ENCODE peak calls at places on chromosomes 7 and 10, in eight cellular contexts. One of them, this sample, is unnamed.
A peak's percentile ranks its signal among the peaks of the same experiment; 100 is the strongest.

GRCh38 chr7:32536585-32536984 is 41.3 kb downstream of the AVL9 start:
- DNase-seq in A549: peak; percentile 43
- DNase-seq in CD8-positive, alpha-beta memory T cell: no peak
- DNase-seq in OCI-LY7: no peak
- DNase-seq in cardiac muscle cell: peak; percentile 64
- DNase-seq in Karpas-422: no peak
- DNase-seq in heart right ventricle: no peak
- DNase-seq in body of pancreas: no peak
- DNase-seq in this sample: no peak

GRCh38 chr7:41994746-41995110 is 242.3 kb downstream of the GLI3 start:
- DNase-seq in body of pancreas: no peak
- DNase-seq in OCI-LY7: no peak
- DNase-seq in CD8-positive, alpha-beta memory T cell: no peak
- DNase-seq in A549: no peak
- DNase-seq in Karpas-422: no peak
- DNase-seq in cardiac muscle cell: no peak
- DNase-seq in heart right ventricle: no peak
- DNase-seq in this sample: no peak

GRCh38 chr10:89269822-89270483 is 18.4 kb upstream of the LIPA start:
- DNase-seq in Karpas-422: no peak
- DNase-seq in A549: no peak
- DNase-seq in CD8-positive, alpha-beta memory T cell: no peak
- DNase-seq in cardiac muscle cell: peak; percentile 34
- DNase-seq in OCI-LY7: no peak
- DNase-seq in heart right ventricle: no peak
- DNase-seq in body of pancreas: no peak
- DNase-seq in this sample: no peak

GRCh38 chr10:27687326-27687725 is 58.3 kb downstream of the MKX start:
- DNase-seq in CD8-positive, alpha-beta memory T cell: no peak
- DNase-seq in OCI-LY7: no peak
- DNase-seq in body of pancreas: no peak
- DNase-seq in A549: no peak
- DNase-seq in cardiac muscle cell: no peak
- DNase-seq in heart right ventricle: no peak
- DNase-seq in Karpas-422: no peak
- DNase-seq in this sample: no peak

GRCh38 chr7:131108212-131108980 is 219.3 kb upstream of the MKLN1 start:
- DNase-seq in A549: peak; percentile 39
- DNase-seq in OCI-LY7: peak; percentile 35
- DNase-seq in CD8-positive, alpha-beta memory T cell: peak; percentile 86
- DNase-seq in body of pancreas: no peak
- DNase-seq in cardiac muscle cell: peak; percentile 53
- DNase-seq in heart right ventricle: no peak
- DNase-seq in Karpas-422: peak; percentile 73
- DNase-seq in this sample: no peak

GRCh38 chr7:127840552-127840951 is 188.6 kb downstream of the SND1 start:
- DNase-seq in OCI-LY7: no peak
- DNase-seq in cardiac muscle cell: no peak
- DNase-seq in body of pancreas: no peak
- DNase-seq in Karpas-422: no peak
- DNase-seq in CD8-positive, alpha-beta memory T cell: no peak
- DNase-seq in A549: no peak
- DNase-seq in heart right ventricle: no peak
- DNase-seq in this sample: no peak

GRCh38 chr10:45646384-45647050 is 26.1 kb downstream of the ZFAND4 start:
- DNase-seq in heart right ventricle: no peak
- DNase-seq in A549: no peak
- DNase-seq in CD8-positive, alpha-beta memory T cell: no peak
- DNase-seq in Karpas-422: no peak
- DNase-seq in body of pancreas: no peak
- DNase-seq in cardiac muscle cell: no peak
- DNase-seq in OCI-LY7: no peak
- DNase-seq in this sample: no peak

GRCh38 chr10:131636116-131636515 is 264.7 kb upstream of the PPP2R2D start:
- DNase-seq in cardiac muscle cell: no peak
- DNase-seq in OCI-LY7: no peak
- DNase-seq in CD8-positive, alpha-beta memory T cell: no peak
- DNase-seq in A549: no peak
- DNase-seq in heart right ventricle: no peak
- DNase-seq in body of pancreas: no peak
- DNase-seq in Karpas-422: no peak
- DNase-seq in this sample: no peak

GRCh38 chr7:55133630-55134392 is 115.0 kb downstream of the EGFR start:
- DNase-seq in OCI-LY7: no peak
- DNase-seq in heart right ventricle: peak; percentile 81
- DNase-seq in cardiac muscle cell: peak; percentile 97
- DNase-seq in CD8-positive, alpha-beta memory T cell: no peak
- DNase-seq in A549: peak; percentile 86
- DNase-seq in Karpas-422: no peak
- DNase-seq in body of pancreas: no peak
- DNase-seq in this sample: no peak

DNA sequence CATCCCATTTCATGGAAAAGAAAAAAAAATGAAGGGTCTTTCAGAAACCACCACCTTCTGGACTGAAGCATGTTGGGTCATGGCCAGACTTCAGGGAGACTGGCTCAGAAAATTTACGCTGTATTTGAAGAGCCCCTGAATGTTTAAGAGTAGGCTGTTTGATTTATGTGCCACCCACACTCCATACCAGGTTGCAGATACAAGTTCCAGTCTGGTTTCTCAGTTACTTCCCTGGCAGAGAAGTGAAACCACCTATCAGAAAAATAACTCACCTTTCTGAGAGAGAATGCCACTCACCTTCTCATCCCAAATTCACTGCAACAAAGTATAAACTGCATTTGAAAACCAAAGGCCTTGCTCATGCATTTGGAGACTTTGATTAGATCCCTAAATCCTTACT is 13.1 kb upstream of the ADD3 start:
- DNase-seq in body of pancreas: no peak
- DNase-seq in heart right ventricle: no peak
- DNase-seq in A549: no peak
- DNase-seq in cardiac muscle cell: no peak
- DNase-seq in OCI-LY7: no peak
- DNase-seq in Karpas-422: no peak
- DNase-seq in CD8-positive, alpha-beta memory T cell: no peak
- DNase-seq in this sample: no peak
- H3K27ac ChIP-seq in body of pancreas: peak overlapping the region; percentile 53
- H3K27ac ChIP-seq in heart right ventricle: no peak overlapping the region
- H3K27ac ChIP-seq in A549: no peak overlapping the region
- H3K27ac ChIP-seq in cardiac muscle cell: no peak overlapping the region
- H3K27ac ChIP-seq in OCI-LY7: no peak overlapping the region
- H3K27ac ChIP-seq in Karpas-422: no peak overlapping the region
- H3K27ac ChIP-seq in CD8-positive, alpha-beta memory T cell: no peak overlapping the region
- H3K27ac ChIP-seq in this sample: no peak overlapping the region

GRCh38 chr10:2964632-2965296 is 102.6 kb upstream of the PFKP start:
- DNase-seq in body of pancreas: no peak
- DNase-seq in Karpas-422: peak; percentile 72
- DNase-seq in heart right ventricle: no peak
- DNase-seq in A549: no peak
- DNase-seq in OCI-LY7: no peak
- DNase-seq in CD8-positive, alpha-beta memory T cell: no peak
- DNase-seq in cardiac muscle cell: no peak
- DNase-seq in this sample: no peak
- H3K27ac ChIP-seq in body of pancreas: no peak overlapping the region
- H3K27ac ChIP-seq in Karpas-422: no peak overlapping the region
- H3K27ac ChIP-seq in heart right ventricle: no peak overlapping the region
- H3K27ac ChIP-seq in A549: no peak overlapping the region
- H3K27ac ChIP-seq in OCI-LY7: no peak overlapping the region
- H3K27ac ChIP-seq in CD8-positive, alpha-beta memory T cell: no peak overlapping the region
- H3K27ac ChIP-seq in cardiac muscle cell: no peak overlapping the region
- H3K27ac ChIP-seq in this sample: no peak overlapping the region

GRCh38 chr10:56091872-56092271 is 269.2 kb downstream of the ZWINT start:
- DNase-seq in OCI-LY7: no peak
- DNase-seq in body of pancreas: no peak
- DNase-seq in CD8-positive, alpha-beta memory T cell: no peak
- DNase-seq in cardiac muscle cell: no peak
- DNase-seq in Karpas-422: no peak
- DNase-seq in A549: no peak
- DNase-seq in heart right ventricle: no peak
- DNase-seq in this sample: no peak

GRCh38 chr10:56090914-56091540 is 270.0 kb downstream of the ZWINT start:
- DNase-seq in A549: no peak
- DNase-seq in heart right ventricle: no peak
- DNase-seq in Karpas-422: no peak
- DNase-seq in CD8-positive, alpha-beta memory T cell: no peak
- DNase-seq in OCI-LY7: no peak
- DNase-seq in cardiac muscle cell: no peak
- DNase-seq in body of pancreas: no peak
- DNase-seq in this sample: no peak

GRCh38 chr10:56095506-56096225 is 265.4 kb downstream of the ZWINT start:
- DNase-seq in Karpas-422: no peak
- DNase-seq in A549: no peak
- DNase-seq in CD8-positive, alpha-beta memory T cell: no peak
- DNase-seq in cardiac muscle cell: no peak
- DNase-seq in OCI-LY7: no peak
- DNase-seq in heart right ventricle: no peak
- DNase-seq in body of pancreas: no peak
- DNase-seq in this sample: no peak

DNA sequence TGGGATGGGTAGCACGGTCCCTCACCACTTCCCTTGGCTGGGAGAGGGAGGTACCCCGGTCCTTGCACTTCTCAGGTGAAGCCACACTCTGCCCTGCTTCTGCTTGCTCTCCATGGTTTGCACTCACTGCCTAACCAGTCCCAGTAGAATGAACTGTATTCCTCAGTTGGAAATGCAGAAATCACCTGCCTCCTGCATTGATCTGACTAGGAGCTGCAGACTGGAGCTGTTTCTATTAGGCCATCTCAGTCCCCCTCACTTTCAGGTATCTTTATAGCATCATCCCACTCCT is 264.9 kb downstream of the ZWINT start:
- DNase-seq in cardiac muscle cell: no peak
- DNase-seq in body of pancreas: no peak
- DNase-seq in A549: no peak
- DNase-seq in OCI-LY7: no peak
- DNase-seq in heart right ventricle: no peak
- DNase-seq in CD8-positive, alpha-beta memory T cell: no peak
- DNase-seq in Karpas-422: no peak
- DNase-seq in this sample: no peak
- H3K27ac ChIP-seq in cardiac muscle cell: no peak overlapping the region
- H3K27ac ChIP-seq in body of pancreas: no peak overlapping the region
- H3K27ac ChIP-seq in A549: no peak overlapping the region
- H3K27ac ChIP-seq in OCI-LY7: no peak overlapping the region
- H3K27ac ChIP-seq in heart right ventricle: no peak overlapping the region
- H3K27ac ChIP-seq in CD8-positive, alpha-beta memory T cell: no peak overlapping the region
- H3K27ac ChIP-seq in Karpas-422: no peak overlapping the region
- H3K27ac ChIP-seq in this sample: no peak overlapping the region

DNA sequence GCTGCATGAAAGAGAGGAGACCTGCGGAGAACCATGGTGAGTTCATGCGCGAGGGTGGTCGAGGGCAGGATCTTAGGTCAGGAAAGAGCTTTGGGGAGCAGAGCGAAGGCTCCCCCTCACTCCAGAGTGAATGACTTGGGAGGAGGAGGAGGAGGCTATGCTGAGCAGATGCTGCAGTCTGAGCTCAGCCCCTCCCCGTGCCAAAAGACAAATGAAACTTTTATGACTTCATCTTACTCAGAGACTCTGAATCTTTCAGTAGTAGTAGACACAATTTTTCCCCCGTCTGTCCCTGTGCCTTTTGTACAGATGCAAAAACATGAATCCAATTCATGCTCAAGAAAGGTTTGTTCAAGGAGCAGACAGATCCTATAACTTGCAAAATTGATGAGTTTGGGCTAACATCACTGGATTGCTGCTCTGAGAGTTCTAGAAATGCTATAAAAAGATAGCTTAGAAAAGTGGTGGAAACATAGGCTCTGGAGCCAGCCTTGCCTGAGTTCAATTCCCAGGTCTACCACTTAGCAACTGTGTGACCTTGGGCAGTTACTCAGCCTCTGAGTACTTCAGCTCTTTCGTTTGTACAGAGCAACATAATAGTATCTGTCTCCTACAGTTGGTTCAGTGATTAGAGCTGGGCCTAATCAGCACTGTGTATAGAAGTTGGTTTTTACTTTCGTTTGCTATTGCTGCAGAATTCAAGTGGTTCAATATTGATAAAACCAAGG is 174.0 kb upstream of the ZNF32 start:
- DNase-seq in cardiac muscle cell: no peak
- DNase-seq in CD8-positive, alpha-beta memory T cell: no peak
- DNase-seq in body of pancreas: no peak
- DNase-seq in heart right ventricle: no peak
- DNase-seq in OCI-LY7: no peak
- DNase-seq in A549: no peak
- DNase-seq in Karpas-422: no peak
- DNase-seq in this sample: no peak
- H3K27ac ChIP-seq in cardiac muscle cell: no peak overlapping the region
- H3K27ac ChIP-seq in CD8-positive, alpha-beta memory T cell: no peak overlapping the region
- H3K27ac ChIP-seq in body of pancreas: no peak overlapping the region
- H3K27ac ChIP-seq in heart right ventricle: peak overlapping the region; percentile 29
- H3K27ac ChIP-seq in OCI-LY7: no peak overlapping the region
- H3K27ac ChIP-seq in A549: no peak overlapping the region
- H3K27ac ChIP-seq in Karpas-422: no peak overlapping the region
- H3K27ac ChIP-seq in this sample: no peak overlapping the region

GRCh38 chr10:14554091-14554842 is 220.4 kb downstream of the FAM107B start:
- DNase-seq in body of pancreas: peak; percentile 41
- DNase-seq in heart right ventricle: no peak
- DNase-seq in cardiac muscle cell: no peak
- DNase-seq in Karpas-422: peak; percentile 61
- DNase-seq in OCI-LY7: no peak
- DNase-seq in CD8-positive, alpha-beta memory T cell: peak; percentile 34
- DNase-seq in A549: no peak
- DNase-seq in this sample: no peak
- H3K27ac ChIP-seq in body of pancreas: peak overlapping the region; percentile 78
- H3K27ac ChIP-seq in heart right ventricle: no peak overlapping the region
- H3K27ac ChIP-seq in cardiac muscle cell: no peak overlapping the region
- H3K27ac ChIP-seq in Karpas-422: peak overlapping the region; percentile 60
- H3K27ac ChIP-seq in OCI-LY7: peak overlapping the region; percentile 12
- H3K27ac ChIP-seq in CD8-positive, alpha-beta memory T cell: peak overlapping the region; percentile 3
- H3K27ac ChIP-seq in A549: peak overlapping the region; percentile 38
- H3K27ac ChIP-seq in this sample: no peak overlapping the region

This sample was measured in caudate nucleus.